ENCODE peak calls at places on chromosomes 4 and X, in nine cellular contexts. V is effector memory CD8-positive, alpha-beta T cell; C is mammary epithelial cell; U is cardiac fibroblast; E is myocyte; G is heart right ventricle; I is germinal center; Y is frontal cortex; H is retina. A is an unnamed sample.

GRCh38 chr4:110484767-110485166 is 8.8 kb downstream of the ENPEP start:
- DNase-seq in V (no peak), C (peak; percentile 14), U (peak; percentile 88), E (peak; percentile 83), G (no peak), I (no peak), Y (no peak), H (no peak), A (peak; percentile 27)

GRCh38 chr4:89253306-89253705 is 54.3 kb downstream of the GPRIN3 start:
- DNase-seq in V (no peak), C (no peak), U (no peak), E (no peak), G (no peak), I (no peak), Y (no peak), H (no peak), A (no peak)

GRCh38 chrX:68599256-68600152 is 48.0 kb upstream of the STARD8 start:
- DNase-seq in V (no peak), C (no peak), U (peak; percentile 21), E (peak; percentile 18), G (no peak), I (no peak), Y (no peak), H (no peak), A (peak; percentile 15)

GRCh38 chr4:87092389-87093141 is 127.9 kb downstream of the KLHL8 start:
- DNase-seq in V (no peak), C (peak; percentile 98), U (peak; percentile 93), E (peak; percentile 51), G (peak; percentile 52), I (peak; percentile 8), Y (no peak), H (no peak), A (peak; percentile 76)

GRCh38 chrX:103554687-103555417 is 30.5 kb upstream of the TCEAL4 start:
- DNase-seq in V (peak; percentile 49), C (no peak), U (peak; percentile 67), E (no peak), G (peak; percentile 9), I (peak; percentile 37), Y (peak; percentile 5), H (peak; percentile 88), A (peak; percentile 0)

GRCh38 chr4:65337371-65337770 is 332.9 kb downstream of the EPHA5 start:
- DNase-seq in V (no peak), C (no peak), U (no peak), E (no peak), G (no peak), I (no peak), Y (no peak), H (no peak), A (no peak)

GRCh38 chrX:17495052-17495451 is 120.1 kb downstream of the NHS start:
- DNase-seq in V (no peak), C (no peak), U (peak; percentile 9), E (no peak), G (no peak), I (no peak), Y (no peak), H (no peak), A (no peak)

GRCh38 chr4:38612996-38613395 is 51.0 kb upstream of the KLF3 start:
- DNase-seq in V (no peak), C (no peak), U (no peak), E (peak; percentile 9), G (no peak), I (no peak), Y (no peak), H (peak; percentile 18), A (no peak)

GRCh38 chr4:176726803-176727202 is 65.9 kb downstream of the VEGFC start:
- DNase-seq in V (no peak), C (no peak), U (peak; percentile 41), E (peak; percentile 71), G (no peak), I (no peak), Y (no peak), H (no peak), A (no peak)

GRCh38 chrX:9555354-9555753 is 90.5 kb downstream of the TBL1X start:
- DNase-seq in V (no peak), C (no peak), U (peak; percentile 28), E (no peak), G (no peak), I (no peak), Y (no peak), H (no peak), A (peak; percentile 57)

A was measured in NB4.